ENCODE peak calls at places on chromosome 18, in seven cellular contexts. F, Q, D, S, V, H and Z are unnamed samples.

GRCh38 chr18:13291299-13291698 is 72.7 kb downstream of the LDLRAD4 start:
- DNase-seq in F (no peak), S (no peak), V (no peak), D (no peak), H (no peak), Q (no peak), Z (no peak)

GRCh38 chr18:79629606-79630005 is 50.0 kb upstream of the CTDP1 start:
- DNase-seq in S (no peak), H (peak), F (no peak), V (no peak), Q (no peak), D (no peak), Z (no peak)

GRCh38 chr18:76351961-76352581 is 143.0 kb downstream of the ZNF516 start:
- DNase-seq in Q (no peak), D (no peak), V (peak), H (no peak), S (no peak), F (no peak), Z (no peak)

GRCh38 chr18:12747530-12748315 is 44.9 kb downstream of the PSMG2 start:
- DNase-seq in Q (no peak), D (no peak), F (no peak), V (no peak), S (no peak), H (no peak), Z (no peak)

GRCh38 chr18:13614701-13615288 is 111.6 kb downstream of the FAM210A start:
- DNase-seq in S (peak), Q (peak), H (no peak), V (peak), F (no peak), D (no peak), Z (no peak)

GRCh38 chr18:73683618-73684238 is 463.9 kb downstream of the FBXO15 start:
- DNase-seq in F (no peak), V (no peak), Q (no peak), D (no peak), H (no peak), S (no peak), Z (no peak)

GRCh38 chr18:21179590-21180220 is 62.3 kb upstream of the GREB1L start:
- DNase-seq in H (peak), V (peak), S (no peak), D (no peak), F (peak), Q (peak), Z (no peak)

GRCh38 chr18:74942319-74942910 is 266.5 kb downstream of the PTGR3 start:
- DNase-seq in V (no peak), S (no peak), H (no peak), F (no peak), Q (peak), D (no peak), Z (no peak)

GRCh38 chr18:44823782-44824181 is 143.1 kb downstream of the SETBP1 start:
- DNase-seq in H (no peak), S (no peak), Q (no peak), D (no peak), V (no peak), F (no peak), Z (no peak)

GRCh38 chr18:73189718-73190117 is 321.9 kb upstream of the NETO1 start:
- DNase-seq in S (no peak), H (no peak), V (no peak), F (no peak), D (no peak), Q (no peak), Z (no peak)

GRCh38 chr18:58788971-58789797 is 75.5 kb upstream of the ZNF532 start:
- DNase-seq in Q (no peak), S (peak), V (peak), D (peak), F (no peak), H (no peak), Z (no peak)

GRCh38 chr18:11392292-11392691 is 217.1 kb upstream of the SLC35G4 start:
- DNase-seq in Q (no peak), S (no peak), H (no peak), F (peak), D (no peak), V (no peak), Z (no peak)

GRCh38 chr18:55510809-55511208 is 77.2 kb downstream of the TCF4 start:
- DNase-seq in S (no peak), H (no peak), D (no peak), Q (no peak), F (no peak), V (peak), Z (no peak)

GRCh38 chr18:36074435-36074834 is 7.1 kb upstream of the RPRD1A start:
- DNase-seq in V (no peak), H (no peak), S (no peak), Q (no peak), F (no peak), D (no peak), Z (no peak)

GRCh38 chr18:35326695-35327387 is 17.4 kb downstream of the ZNF24 start:
- DNase-seq in D (no peak), F (no peak), V (no peak), H (no peak), Q (no peak), S (no peak), Z (no peak)

GRCh38 chr18:51149605-51150429 is 47.7 kb downstream of the MEX3C start:
- DNase-seq in H (no peak), D (no peak), S (no peak), Q (no peak), F (no peak), V (peak), Z (no peak)

GRCh38 chr18:41391616-41392610 is 563.1 kb upstream of the PIK3C3 start:
- DNase-seq in H (no peak), V (peak), S (no peak), F (no peak), Q (peak), D (peak), Z (no peak)
- TF ChIP-seq CTCF in H (no peak), V (peak), S (peak), F (no peak), Q (peak), D (peak), Z (peak)

GRCh38 chr18:49238433-49239042 is 221.9 kb downstream of the DYM start:
- DNase-seq in H (no peak), Q (no peak), D (no peak), S (no peak), V (peak), F (peak), Z (no peak)
- TF ChIP-seq CTCF in H (no peak), Q (peak), D (peak), S (no peak), V (peak), F (no peak), Z (peak)

GRCh38 chr18:63676526-63676925 is 14.8 kb upstream of the SERPINB3 start:
- DNase-seq in H (no peak), V (no peak), S (no peak), D (peak), Q (no peak), F (no peak), Z (no peak)
- TF ChIP-seq CTCF in H (no peak), V (no peak), S (no peak), D (peak), Q (peak), F (no peak), Z (peak)

GRCh38 chr18:26804474-26804873 is 61.0 kb downstream of the AQP4 start:
- DNase-seq in V (no peak), Q (no peak), H (no peak), S (no peak), F (no peak), D (peak), Z (no peak)
- TF ChIP-seq CTCF in V (peak), Q (peak), H (no peak), S (no peak), F (no peak), D (peak), Z (peak)

DNA sequence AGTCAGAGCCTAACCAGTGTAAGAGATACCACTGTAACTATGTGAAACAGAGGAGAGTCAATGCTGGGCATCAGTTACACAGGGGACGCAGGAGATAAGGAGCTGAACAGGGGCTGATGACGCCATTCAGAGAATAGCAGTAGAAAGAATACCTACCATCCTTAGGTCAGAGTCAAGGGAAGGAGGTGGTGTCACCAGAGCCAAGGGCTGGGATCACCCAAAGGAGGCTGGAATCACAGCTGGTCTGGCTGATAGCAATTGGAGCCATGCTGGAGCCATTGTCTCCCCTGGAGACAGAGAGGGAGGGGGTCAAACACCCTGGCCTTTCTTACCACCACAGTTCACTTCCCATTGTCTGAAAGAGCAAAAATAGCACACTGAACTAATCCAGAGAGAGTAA is 37.3 kb upstream of the C18orf32 start:
- DNase-seq in H (no peak), Q (no peak), D (no peak), V (no peak), S (peak), F (peak), Z (no peak)
- TF ChIP-seq CTCF in H (no peak), Q (no peak), D (no peak), V (no peak), S (no peak), F (no peak), Z (no peak)

GRCh38 chr18:46466236-46467160 is 190.5 kb downstream of the LOXHD1 start:
- DNase-seq in V (no peak), Q (no peak), S (no peak), D (no peak), H (no peak), F (no peak), Z (no peak)

GRCh38 chr18:46462523-46462922 is 194.5 kb downstream of the LOXHD1 start:
- DNase-seq in S (no peak), H (no peak), V (no peak), Q (no peak), D (no peak), F (no peak), Z (no peak)

GRCh38 chr18:46461993-46462392 is 195.0 kb downstream of the LOXHD1 start:
- DNase-seq in S (no peak), V (no peak), H (no peak), D (no peak), Q (no peak), F (no peak), Z (no peak)

GRCh38 chr18:46468431-46469180 is 188.4 kb downstream of the LOXHD1 start:
- DNase-seq in V (no peak), H (no peak), D (no peak), S (no peak), Q (no peak), F (no peak), Z (no peak)

GRCh38 chr18:46464926-46465655 is 191.9 kb downstream of the LOXHD1 start:
- DNase-seq in F (peak), S (no peak), V (no peak), Q (no peak), H (no peak), D (no peak), Z (no peak)
- TF ChIP-seq CTCF in F (peak), S (no peak), V (no peak), Q (no peak), H (no peak), D (no peak), Z (peak)

GRCh38 chr18:24381126-24381525 is 16.5 kb downstream of the OSBPL1A start:
- DNase-seq in D (no peak), H (no peak), V (peak), Q (no peak), F (no peak), S (no peak), Z (no peak)
- TF ChIP-seq CTCF in D (no peak), H (no peak), V (no peak), Q (no peak), F (no peak), S (no peak), Z (no peak)